ENCODE peak calls at places on chromosomes 16 and 17, in five cellular contexts. Q is AG04449, X is frontal cortex, Y is activated T-cell treated with anti-CD3 and anti-CD28 coated beads for 1 hour, G is NCI-H446. B is an unnamed sample.

GRCh38 chr16:52649870-52650269 is 102.9 kb upstream of the TOX3 start:
- DNase-seq in Y (no peak), Q (no peak), G (no peak), X (no peak), B (no peak)

GRCh38 chr16:75025766-75026165 is 26.9 kb downstream of the ZNRF1 start:
- DNase-seq in X (no peak), G (peak), Q (no peak), Y (no peak), B (no peak)

GRCh38 chr16:78775161-78775561 is 675.7 kb downstream of the WWOX start:
- DNase-seq in Q (no peak), Y (no peak), X (no peak), G (no peak), B (peak)

GRCh38 chr16:3456374-3456773 is 12.9 kb downstream of the NAA60 start:
- DNase-seq in Y (no peak), Q (no peak), G (peak), X (no peak), B (no peak)

GRCh38 chr16:54932737-54933254 is 2.1 kb downstream of the IRX5 start:
- DNase-seq in G (no peak), Q (no peak), X (peak), Y (no peak), B (no peak)

GRCh38 chr17:2709173-2709661 is 2.3 kb downstream of the CLUH start:
- DNase-seq in Q (no peak), X (peak), Y (no peak), G (no peak), B (no peak)

GRCh38 chr17:28579526-28579925 is 2.8 kb upstream of the ALDOC start:
- DNase-seq in X (no peak), G (no peak), Q (no peak), Y (no peak), B (no peak)

GRCh38 chr17:82884923-82885322 is 45.1 kb upstream of the ZNF750 start:
- DNase-seq in Y (no peak), G (no peak), X (no peak), Q (no peak), B (no peak)

GRCh38 chr17:74618446-74618845 is 5.1 kb downstream of the CD300E start:
- DNase-seq in Q (no peak), G (no peak), X (no peak), Y (no peak), B (no peak)

GRCh38 chr17:35666070-35666469 is 65.4 kb upstream of the RASL10B start:
- DNase-seq in Q (no peak), Y (no peak), X (no peak), G (no peak), B (no peak)

GRCh38 chr17:10205549-10206185 is 7.3 kb upstream of the GAS7 start:
- DNase-seq in X (no peak), Y (no peak), G (no peak), Q (no peak), B (no peak)

GRCh38 chr16:57325458-57325857 is 33.1 kb upstream of the CCL22 start:
- DNase-seq in Q (no peak), Y (no peak), G (no peak), X (no peak), B (no peak)

GRCh38 chr16:70018254-70018653 is 67.1 kb downstream of the CLEC18A start:
- DNase-seq in G (no peak), Q (no peak), X (no peak), Y (peak), B (peak)

GRCh38 chr16:89616576-89617437 is 3.4 kb downstream of the DPEP1 start:
- DNase-seq in X (no peak), Y (no peak), Q (no peak), G (no peak), B (no peak)

GRCh38 chr17:73585583-73585982 is 58.7 kb downstream of the SDK2 start:
- DNase-seq in Q (no peak), X (no peak), Y (no peak), G (no peak), B (no peak)

GRCh38 chr17:77375108-77375507 is 234.3 kb downstream of the SEC14L1 start:
- DNase-seq in Q (no peak), G (no peak), Y (no peak), X (no peak), B (no peak)

GRCh38 chr16:852451-853185 is 52.1 kb upstream of the GNG13 start:
- DNase-seq in X (peak), G (no peak), Y (no peak), Q (no peak), B (no peak)

GRCh38 chr17:60149691-60150582 is at the start of gene CA4:
- DNase-seq in X (no peak), Q (no peak), G (no peak), Y (no peak), B (no peak)

GRCh38 chr16:21599994-21600773 is 807 bp downstream of the METTL9 start:
- DNase-seq in X (no peak), Q (no peak), G (no peak), Y (no peak), B (no peak)

GRCh38 chr17:51817955-51818354 is 340.6 kb downstream of the CA10 start:
- DNase-seq in X (no peak), Q (no peak), Y (no peak), G (no peak), B (no peak)

GRCh38 chr17:16516594-16517018 is 24.6 kb upstream of the LRRC75A start:
- DNase-seq in Y (no peak), X (no peak), G (peak), Q (no peak), B (no peak)

GRCh38 chr16:47493358-47494337 is 32.5 kb downstream of the PHKB start:
- DNase-seq in Q (no peak), X (no peak), G (no peak), Y (no peak), B (no peak)

GRCh38 chr16:85658504-85659326 is 30.0 kb downstream of the GINS2 start:
- DNase-seq in G (no peak), Q (no peak), Y (no peak), X (peak), B (no peak)

GRCh38 chr17:68981288-68981687 is 26.1 kb upstream of the ABCA8 start:
- DNase-seq in Q (no peak), X (no peak), G (no peak), Y (no peak), B (no peak)

GRCh38 chr16:30761427-30761927 is 385 bp downstream of the CFAP119 start:
- DNase-seq in X (no peak), G (no peak), Y (peak), Q (no peak), B (peak)

GRCh38 chr17:58631523-58632323 is 60.1 kb downstream of the TEX14 start:
- DNase-seq in Q (peak), G (peak), Y (peak), X (peak), B (peak)

GRCh38 chr17:42675984-42676423 is 790 bp downstream of the PLEKHH3 start:
- DNase-seq in X (peak), Y (no peak), G (peak), Q (no peak), B (no peak)

GRCh38 chr17:77772461-77772897 is 186.0 kb upstream of the TNRC6C start:
- DNase-seq in Y (peak), Q (no peak), G (peak), X (no peak), B (peak)

GRCh38 chr16:89084411-89084810 is 9.2 kb upstream of the ACSF3 start:
- DNase-seq in Q (no peak), Y (no peak), G (no peak), X (no peak), B (no peak)

B was measured in stimulated activated CD4-positive, alpha-beta T cell treated with anti-CD3 and anti-CD28 coated beads, Interleukin-4, amount 100 ng/mL, for 4 hours.